ENCODE peak calls at places on chromosome 18, in five cellular contexts. One of them, this sample, is unnamed.
A peak's percentile ranks its signal among the peaks of the same experiment; 100 is the strongest.

GRCh38 chr18:13465476-13465875 is 246.9 kb downstream of the LDLRAD4 start:
- DNase-seq in neural progenitor cell: no peak
- DNase-seq in OCI-LY7: peak; percentile 5
- DNase-seq in K562: no peak
- DNase-seq in GM23248: no peak
- DNase-seq in this sample: no peak

GRCh38 chr18:12606592-12607315 is 51.2 kb downstream of the SPIRE1 start:
- DNase-seq in K562: no peak
- DNase-seq in GM23248: peak; percentile 90
- DNase-seq in neural progenitor cell: no peak
- DNase-seq in OCI-LY7: no peak
- DNase-seq in this sample: no peak

GRCh38 chr18:41099451-41099850 is 855.6 kb upstream of the PIK3C3 start:
- DNase-seq in OCI-LY7: no peak
- DNase-seq in GM23248: no peak
- DNase-seq in neural progenitor cell: no peak
- DNase-seq in K562: no peak
- DNase-seq in this sample: no peak

GRCh38 chr18:31931886-31932240 is 11.1 kb downstream of the TRAPPC8 start:
- DNase-seq in K562: no peak
- DNase-seq in GM23248: no peak
- DNase-seq in neural progenitor cell: no peak
- DNase-seq in OCI-LY7: no peak
- DNase-seq in this sample: no peak

GRCh38 chr18:10099539-10100140 is 185.8 kb downstream of the VAPA start:
- DNase-seq in neural progenitor cell: no peak
- DNase-seq in GM23248: peak; percentile 69
- DNase-seq in OCI-LY7: no peak
- DNase-seq in K562: no peak
- DNase-seq in this sample: peak; percentile 83

GRCh38 chr18:74497778-74498177 is 1.6 kb downstream of the CNDP2 start:
- DNase-seq in OCI-LY7: no peak
- DNase-seq in neural progenitor cell: no peak
- DNase-seq in GM23248: peak; percentile 9
- DNase-seq in K562: no peak
- DNase-seq in this sample: peak; percentile 3

GRCh38 chr18:24397131-24397693 is 412 bp downstream of the OSBPL1A start:
- DNase-seq in GM23248: peak; percentile 89
- DNase-seq in OCI-LY7: peak; percentile 4
- DNase-seq in K562: no peak
- DNase-seq in neural progenitor cell: peak; percentile 82
- DNase-seq in this sample: peak; percentile 30

GRCh38 chr18:46070683-46071614 is 1.1 kb downstream of the PSTPIP2 start:
- DNase-seq in OCI-LY7: no peak
- DNase-seq in K562: peak; percentile 22
- DNase-seq in neural progenitor cell: no peak
- DNase-seq in GM23248: no peak
- DNase-seq in this sample: peak; percentile 6

GRCh38 chr18:50190236-50190635 is 4.7 kb downstream of the MYO5B start:
- DNase-seq in K562: no peak
- DNase-seq in OCI-LY7: no peak
- DNase-seq in GM23248: peak; percentile 32
- DNase-seq in neural progenitor cell: no peak
- DNase-seq in this sample: no peak

GRCh38 chr18:9874730-9875129 is 11.0 kb upstream of the TXNDC2 start:
- DNase-seq in GM23248: peak; percentile 23
- DNase-seq in neural progenitor cell: no peak
- DNase-seq in OCI-LY7: no peak
- DNase-seq in K562: no peak
- DNase-seq in this sample: no peak

GRCh38 chr18:35938158-35938557 is 34.3 kb upstream of the RMP24 start:
- DNase-seq in OCI-LY7: no peak
- DNase-seq in neural progenitor cell: no peak
- DNase-seq in K562: no peak
- DNase-seq in GM23248: peak; percentile 26
- DNase-seq in this sample: peak; percentile 59

GRCh38 chr18:62788891-62789290 is 73.5 kb downstream of the PHLPP1 start:
- DNase-seq in K562: no peak
- DNase-seq in neural progenitor cell: no peak
- DNase-seq in OCI-LY7: no peak
- DNase-seq in GM23248: no peak
- DNase-seq in this sample: no peak

GRCh38 chr18:73118121-73118816 is 250.5 kb upstream of the NETO1 start:
- DNase-seq in neural progenitor cell: no peak
- DNase-seq in K562: no peak
- DNase-seq in OCI-LY7: no peak
- DNase-seq in GM23248: peak; percentile 37
- DNase-seq in this sample: peak; percentile 10

GRCh38 chr18:47809420-47809819 is 121.0 kb downstream of the SMAD2 start:
- DNase-seq in GM23248: no peak
- DNase-seq in OCI-LY7: no peak
- DNase-seq in neural progenitor cell: no peak
- DNase-seq in K562: no peak
- DNase-seq in this sample: no peak

GRCh38 chr18:59715966-59716369 is 18.7 kb upstream of the CCBE1 start:
- DNase-seq in K562: no peak
- DNase-seq in neural progenitor cell: no peak
- DNase-seq in GM23248: peak; percentile 96
- DNase-seq in OCI-LY7: no peak
- DNase-seq in this sample: peak; percentile 46

GRCh38 chr18:24766376-24766775 is 305.9 kb downstream of the HRH4 start:
- DNase-seq in K562: no peak
- DNase-seq in OCI-LY7: no peak
- DNase-seq in GM23248: peak; percentile 97
- DNase-seq in neural progenitor cell: no peak
- DNase-seq in this sample: peak; percentile 29

GRCh38 chr18:76495435-76496199 is 575 bp upstream of the ZNF516 start:
- DNase-seq in GM23248: peak; percentile 79
- DNase-seq in OCI-LY7: peak; percentile 72
- DNase-seq in K562: no peak
- DNase-seq in neural progenitor cell: peak; percentile 79
- DNase-seq in this sample: no peak

GRCh38 chr18:71131918-71132317 is 843.1 kb downstream of the SOCS6 start:
- DNase-seq in neural progenitor cell: no peak
- DNase-seq in K562: no peak
- DNase-seq in GM23248: no peak
- DNase-seq in OCI-LY7: no peak
- DNase-seq in this sample: no peak

GRCh38 chr18:67359868-67360838 is 156.4 kb downstream of the DSEL start:
- DNase-seq in neural progenitor cell: no peak
- DNase-seq in K562: peak; percentile 24
- DNase-seq in GM23248: peak; percentile 97
- DNase-seq in OCI-LY7: no peak
- DNase-seq in this sample: peak; percentile 91

GRCh38 chr18:34709104-34709503 is 994 bp upstream of the DTNA start:
- DNase-seq in OCI-LY7: no peak
- DNase-seq in neural progenitor cell: no peak
- DNase-seq in GM23248: peak; percentile 90
- DNase-seq in K562: no peak
- DNase-seq in this sample: peak; percentile 65

GRCh38 chr18:79975985-79976680 is 11.7 kb downstream of the HSBP1L1 start:
- DNase-seq in GM23248: no peak
- DNase-seq in neural progenitor cell: no peak
- DNase-seq in OCI-LY7: no peak
- DNase-seq in K562: no peak
- DNase-seq in this sample: no peak

GRCh38 chr18:51621103-51621969 is 423.9 kb upstream of the MEX3C start:
- DNase-seq in GM23248: peak; percentile 69
- DNase-seq in neural progenitor cell: peak; percentile 81
- DNase-seq in K562: peak; percentile 59
- DNase-seq in OCI-LY7: peak; percentile 18
- DNase-seq in this sample: no peak

GRCh38 chr18:73945130-73945792 is 202.4 kb downstream of the FBXO15 start:
- DNase-seq in neural progenitor cell: no peak
- DNase-seq in OCI-LY7: no peak
- DNase-seq in K562: no peak
- DNase-seq in GM23248: peak; percentile 23
- DNase-seq in this sample: no peak

GRCh38 chr18:11808001-11808855 is 43.0 kb upstream of the CHMP1B start:
- DNase-seq in K562: no peak
- DNase-seq in OCI-LY7: no peak
- DNase-seq in GM23248: peak; percentile 13
- DNase-seq in neural progenitor cell: peak; percentile 55
- DNase-seq in this sample: peak; percentile 89

GRCh38 chr18:48866028-48866733 is 84.6 kb downstream of the SMAD7 start:
- DNase-seq in neural progenitor cell: no peak
- DNase-seq in K562: no peak
- DNase-seq in OCI-LY7: no peak
- DNase-seq in GM23248: peak; percentile 71
- DNase-seq in this sample: no peak

GRCh38 chr18:9802774-9803697 is 82.7 kb upstream of the TXNDC2 start:
- DNase-seq in GM23248: peak; percentile 21
- DNase-seq in K562: peak; percentile 97
- DNase-seq in OCI-LY7: no peak
- DNase-seq in neural progenitor cell: peak; percentile 32
- DNase-seq in this sample: no peak

GRCh38 chr18:13232060-13232917 is 13.7 kb downstream of the LDLRAD4 start:
- DNase-seq in GM23248: no peak
- DNase-seq in K562: no peak
- DNase-seq in OCI-LY7: no peak
- DNase-seq in neural progenitor cell: no peak
- DNase-seq in this sample: no peak

GRCh38 chr18:44996261-44996660 is 315.6 kb downstream of the SETBP1 start:
- DNase-seq in OCI-LY7: no peak
- DNase-seq in K562: no peak
- DNase-seq in GM23248: no peak
- DNase-seq in neural progenitor cell: no peak
- DNase-seq in this sample: no peak

GRCh38 chr18:59735269-59735860 is 38.1 kb upstream of the CCBE1 start:
- DNase-seq in neural progenitor cell: no peak
- DNase-seq in GM23248: no peak
- DNase-seq in K562: no peak
- DNase-seq in OCI-LY7: no peak
- DNase-seq in this sample: no peak

GRCh38 chr18:48940854-48941531 is 9.8 kb downstream of the SMAD7 start:
- DNase-seq in OCI-LY7: no peak
- DNase-seq in GM23248: no peak
- DNase-seq in neural progenitor cell: no peak
- DNase-seq in K562: no peak
- DNase-seq in this sample: no peak

GRCh38 chr18:11324510-11324909 is 175.1 kb upstream of the PIEZO2 start:
- DNase-seq in K562: no peak
- DNase-seq in GM23248: peak; percentile 29
- DNase-seq in neural progenitor cell: no peak
- DNase-seq in OCI-LY7: no peak
- DNase-seq in this sample: no peak

GRCh38 chr18:13216732-13217465 is 1.7 kb upstream of the LDLRAD4 start:
- DNase-seq in neural progenitor cell: peak; percentile 75
- DNase-seq in OCI-LY7: no peak
- DNase-seq in K562: no peak
- DNase-seq in GM23248: peak; percentile 24
- DNase-seq in this sample: peak; percentile 22

GRCh38 chr18:25453556-25454269 is 101.7 kb upstream of the ZNF521 start:
- DNase-seq in neural progenitor cell: no peak
- DNase-seq in K562: no peak
- DNase-seq in GM23248: peak; percentile 80
- DNase-seq in OCI-LY7: no peak
- DNase-seq in this sample: no peak

GRCh38 chr18:77992057-77992456 is 742.4 kb downstream of the GALR1 start:
- DNase-seq in K562: no peak
- DNase-seq in neural progenitor cell: no peak
- DNase-seq in OCI-LY7: no peak
- DNase-seq in GM23248: no peak
- DNase-seq in this sample: no peak

GRCh38 chr18:61502472-61502871 is 169.2 kb downstream of the CDH20 start:
- DNase-seq in neural progenitor cell: peak; percentile 82
- DNase-seq in K562: peak; percentile 25
- DNase-seq in OCI-LY7: peak; percentile 19
- DNase-seq in GM23248: peak; percentile 78
- DNase-seq in this sample: peak; percentile 74

DNA sequence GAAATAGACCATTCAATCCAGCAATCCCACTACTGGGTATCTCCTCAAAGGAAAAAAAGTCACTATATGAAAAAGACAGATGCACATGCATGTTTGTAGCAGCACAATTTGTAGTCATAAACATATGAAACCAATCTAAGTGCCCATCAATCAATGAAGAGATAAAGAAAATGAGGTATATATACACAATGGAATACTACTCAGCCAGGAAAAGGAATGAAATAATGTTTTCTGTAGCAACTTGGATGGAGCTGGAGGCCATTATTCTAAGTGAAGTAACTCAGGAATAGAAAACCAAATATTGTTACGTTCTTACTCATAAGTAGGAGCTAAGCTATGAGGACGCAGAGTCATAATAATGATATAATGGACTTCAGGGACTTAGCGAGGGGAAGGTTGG is 45.2 kb upstream of the LRRC30 start:
- DNase-seq in OCI-LY7: no peak
- DNase-seq in neural progenitor cell: no peak
- DNase-seq in K562: no peak
- DNase-seq in GM23248: no peak
- DNase-seq in this sample: no peak
- H2AFZ ChIP-seq in OCI-LY7: no peak overlapping the region
- H2AFZ ChIP-seq in neural progenitor cell: no peak overlapping the region
- H2AFZ ChIP-seq in K562: no peak overlapping the region
- H2AFZ ChIP-seq in GM23248: no peak overlapping the region
- H2AFZ ChIP-seq in this sample: no peak overlapping the region

GRCh38 chr18:56696966-56697365 is 45.8 kb downstream of the WDR7 start:
- DNase-seq in GM23248: peak; percentile 34
- DNase-seq in K562: no peak
- DNase-seq in neural progenitor cell: no peak
- DNase-seq in OCI-LY7: no peak
- DNase-seq in this sample: no peak

GRCh38 chr18:56702946-56703345 is 51.8 kb downstream of the WDR7 start:
- DNase-seq in GM23248: peak; percentile 68
- DNase-seq in OCI-LY7: peak; percentile 26
- DNase-seq in neural progenitor cell: peak; percentile 49
- DNase-seq in K562: peak; percentile 47
- DNase-seq in this sample: peak; percentile 73
- H2AFZ ChIP-seq in GM23248: no peak overlapping the region
- H2AFZ ChIP-seq in OCI-LY7: no peak overlapping the region
- H2AFZ ChIP-seq in neural progenitor cell: no peak overlapping the region
- H2AFZ ChIP-seq in K562: no peak overlapping the region
- H2AFZ ChIP-seq in this sample: no peak overlapping the region

DNA sequence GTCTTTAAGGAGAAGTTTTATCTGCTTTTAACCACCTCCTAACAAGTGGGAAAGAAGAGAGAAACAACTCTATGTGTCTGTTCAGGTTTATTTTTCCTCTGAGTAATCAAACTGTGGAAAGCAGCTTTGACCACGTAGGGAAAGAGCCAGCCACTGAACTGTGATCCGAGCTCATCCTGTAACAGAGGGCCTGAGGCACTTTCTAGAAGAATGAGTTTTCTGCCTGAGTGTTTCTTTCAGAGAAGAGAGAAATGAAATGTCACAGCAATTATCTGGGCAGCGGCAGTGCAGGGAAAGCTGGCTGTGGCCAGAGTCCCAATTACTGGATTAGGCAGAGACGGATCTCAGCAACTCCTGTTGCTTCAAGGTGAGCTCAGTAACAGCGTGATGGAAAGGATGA is 151.9 kb downstream of the CD226 start:
- DNase-seq in K562: no peak
- DNase-seq in neural progenitor cell: peak; percentile 48
- DNase-seq in OCI-LY7: no peak
- DNase-seq in GM23248: peak; percentile 47
- DNase-seq in this sample: no peak
- H2AFZ ChIP-seq in K562: no peak overlapping the region
- H2AFZ ChIP-seq in neural progenitor cell: peak overlapping the region; percentile 45
- H2AFZ ChIP-seq in OCI-LY7: no peak overlapping the region
- H2AFZ ChIP-seq in GM23248: peak overlapping the region; percentile 63
- H2AFZ ChIP-seq in this sample: no peak overlapping the region

GRCh38 chr18:22470141-22470510 is 52.4 kb upstream of the CTAGE1 start:
- DNase-seq in OCI-LY7: no peak
- DNase-seq in GM23248: no peak
- DNase-seq in neural progenitor cell: no peak
- DNase-seq in K562: no peak
- DNase-seq in this sample: no peak
- H2AFZ ChIP-seq in OCI-LY7: no peak overlapping the region
- H2AFZ ChIP-seq in GM23248: peak overlapping the region; percentile 22
- H2AFZ ChIP-seq in neural progenitor cell: no peak overlapping the region
- H2AFZ ChIP-seq in K562: no peak overlapping the region
- H2AFZ ChIP-seq in this sample: no peak overlapping the region

This sample was measured in trophoblast cell.